ENCODE peak calls at places on chromosome X, in ten cellular contexts. E, X, Z, F, R, Q, D, I, A and B are unnamed samples.

GRCh38 chrX:69107231-69107739 is 58.0 kb downstream of the PJA1 start:
- ATAC-seq in A (no peak), I (no peak), X (no peak), E (no peak), Q (no peak), D (no peak), R (no peak), Z (no peak), F (no peak), B (no peak)

GRCh38 chrX:13994681-13995080 is 35.0 kb downstream of the GEMIN8 start:
- ATAC-seq in Q (no peak), E (no peak), A (no peak), I (no peak), F (no peak), D (no peak), R (no peak), X (no peak), Z (no peak), B (no peak)

GRCh38 chrX:48957477-48957826 is at the start of gene OTUD5:
- ATAC-seq in F (peak), Z (peak), Q (peak), I (peak), E (peak), X (no peak), D (peak), R (peak), A (peak), B (peak)

GRCh38 chrX:2801223-2801622 is 27.5 kb upstream of the GYG2 start:
- ATAC-seq in Z (no peak), R (no peak), Q (no peak), X (no peak), D (no peak), E (no peak), A (no peak), I (no peak), F (no peak), B (no peak)

GRCh38 chrX:102835504-102836146 is 101.4 kb upstream of the RAB40AL start:
- ATAC-seq in R (no peak), A (no peak), X (no peak), E (no peak), D (peak), F (no peak), Z (peak), I (peak), Q (no peak), B (no peak)

GRCh38 chrX:44310227-44310626 is 33.2 kb downstream of the EFHC2 start:
- ATAC-seq in X (no peak), F (no peak), Z (no peak), A (no peak), R (no peak), E (no peak), D (no peak), I (no peak), Q (no peak), B (no peak)

GRCh38 chrX:130836447-130836846 is 66.6 kb downstream of the ENOX2 start:
- ATAC-seq in E (no peak), D (no peak), X (no peak), I (no peak), A (no peak), F (no peak), Q (no peak), R (no peak), Z (no peak), B (no peak)

GRCh38 chrX:39859991-39860861 is 237.5 kb downstream of the BCOR start:
- ATAC-seq in X (peak), R (peak), I (peak), F (peak), E (peak), Q (peak), D (peak), Z (no peak), A (peak), B (peak)

GRCh38 chrX:150409964-150410363 is 46.8 kb downstream of the MAMLD1 start:
- ATAC-seq in I (no peak), X (no peak), Q (peak), E (no peak), D (no peak), R (no peak), Z (no peak), F (no peak), A (no peak), B (no peak)

GRCh38 chrX:109399831-109400230 is 82.1 kb downstream of the GUCY2F start:
- ATAC-seq in Z (no peak), F (no peak), A (no peak), Q (no peak), X (no peak), E (no peak), I (no peak), R (no peak), D (no peak), B (no peak)

GRCh38 chrX:30835373-30835772 is 53.7 kb downstream of the TAB3 start:
- ATAC-seq in A (no peak), X (no peak), F (no peak), Q (no peak), E (no peak), R (no peak), D (no peak), Z (no peak), I (no peak), B (no peak)

GRCh38 chrX:15468036-15468435 is 25.1 kb downstream of the PIR start:
- ATAC-seq in E (no peak), D (peak), Z (no peak), R (no peak), I (peak), X (peak), A (no peak), Q (no peak), F (peak), B (no peak)